ENCODE peak calls at places on chromosomes 3 and 15, in nine cellular contexts. F is esophagus squamous epithelium; P is CD8-positive, alpha-beta T cell; X is activated CD4-positive, alpha-beta T cell treated with anti-CD3 and anti-CD28 coated beads, Interleukin-2, amount 50 U/mL, for 24 hours; O is C1 segment of cervical spinal cord; J is tibial nerve; W is activated CD4-positive, alpha-beta memory T cell treated with anti-CD3 and anti-CD28 coated beads, Interleukin-2, amount 10 ng/mL, durations not matched to agents 7 days and 5 days; T is naive thymus-derived CD4-positive, alpha-beta T cell; V is fibroblast of the aortic adventitia. U is an unnamed sample.
A peak's percentile ranks its signal among the peaks of the same experiment; 100 is the strongest.

GRCh38 chr15:59294961-59295741 is 77.5 kb downstream of the MYO1E start:
- DNase-seq in X (no peak), O (no peak), F (no peak), W (no peak), V (peak; percentile 92), P (no peak), J (peak; percentile 18), T (no peak), U (no peak)

GRCh38 chr3:4686619-4687018 is 193.5 kb downstream of the ITPR1 start:
- DNase-seq in V (no peak), O (no peak), T (no peak), P (no peak), W (no peak), X (no peak), F (no peak), J (no peak), U (no peak)

GRCh38 chr3:114942773-114943172 is 204.3 kb downstream of the ZBTB20 start:
- DNase-seq in X (no peak), J (no peak), O (no peak), V (no peak), P (no peak), W (no peak), T (no peak), F (no peak), U (no peak)

GRCh38 chr3:81914254-81914653 is 152.8 kb upstream of the GBE1 start:
- DNase-seq in O (no peak), V (no peak), X (no peak), J (no peak), W (no peak), T (no peak), F (no peak), P (no peak), U (no peak)

GRCh38 chr3:63467392-63467791 is 185.1 kb upstream of the SNTN start:
- DNase-seq in T (no peak), P (no peak), J (no peak), X (no peak), V (no peak), F (no peak), O (no peak), W (no peak), U (peak; percentile 15)

GRCh38 chr15:24269166-24269571 is 406.4 kb upstream of the NPAP1 start:
- DNase-seq in T (no peak), V (no peak), F (no peak), X (no peak), P (no peak), O (no peak), J (no peak), W (no peak), U (peak; percentile 7)

GRCh38 chr3:12833226-12834161 is 7.9 kb downstream of the RPL32 start:
- DNase-seq in X (no peak), P (no peak), V (no peak), O (no peak), W (no peak), T (no peak), J (no peak), F (no peak), U (no peak)

GRCh38 chr3:108620250-108620649 is 30.7 kb downstream of the DZIP3 start:
- DNase-seq in W (no peak), X (no peak), J (no peak), P (no peak), V (peak; percentile 9), T (no peak), O (no peak), F (no peak), U (no peak)

GRCh38 chr15:35671197-35671596 is 125.2 kb upstream of the DPH6 start:
- DNase-seq in F (no peak), X (no peak), W (no peak), V (no peak), J (no peak), T (no peak), P (no peak), O (no peak), U (no peak)

GRCh38 chr3:153734777-153735551 is 386.2 kb upstream of the ARHGEF26 start:
- DNase-seq in J (no peak), O (no peak), T (no peak), F (no peak), P (no peak), W (no peak), X (no peak), V (peak; percentile 55), U (peak; percentile 73)

GRCh38 chr3:15630646-15631350 is 29.3 kb downstream of the BTD start:
- DNase-seq in J (no peak), T (no peak), P (no peak), W (no peak), V (peak; percentile 66), O (no peak), X (no peak), F (no peak), U (no peak)

GRCh38 chr3:61789861-61790260 is 228.5 kb downstream of the PTPRG start:
- DNase-seq in T (no peak), F (no peak), W (no peak), X (no peak), O (no peak), J (no peak), V (no peak), P (no peak), U (no peak)

GRCh38 chr3:13420817-13421755 is 964 bp upstream of the NUP210 start:
- DNase-seq in P (peak; percentile 76), W (peak; percentile 87), F (peak; percentile 24), J (peak; percentile 5), X (peak; percentile 49), V (no peak), T (peak; percentile 88), O (no peak), U (no peak)

GRCh38 chr3:51538115-51538458 is 432 bp upstream of the RAD54L2 start:
- DNase-seq in P (peak; percentile 9), T (no peak), W (peak; percentile 20), F (no peak), J (no peak), X (no peak), V (no peak), O (no peak), U (peak; percentile 10)

GRCh38 chr3:155391583-155391982 is 98.1 kb upstream of the STRIT1 start:
- DNase-seq in O (no peak), V (peak; percentile 96), J (peak; percentile 68), P (no peak), F (no peak), W (no peak), T (no peak), X (no peak), U (no peak)

GRCh38 chr3:45105855-45106655 is 40.1 kb downstream of the CDCP1 start:
- DNase-seq in T (peak; percentile 69), O (no peak), J (no peak), F (no peak), X (peak; percentile 22), P (peak; percentile 61), W (peak; percentile 81), V (peak; percentile 75), U (no peak)

GRCh38 chr3:145182196-145182911 is 978.6 kb downstream of the PLOD2 start:
- DNase-seq in O (no peak), V (peak; percentile 49), X (no peak), P (no peak), T (no peak), J (no peak), F (no peak), W (no peak), U (no peak)

GRCh38 chr3:118101891-118102290 is 932.8 kb downstream of the IGSF11 start:
- DNase-seq in T (no peak), V (no peak), J (no peak), P (no peak), X (no peak), O (no peak), F (no peak), W (no peak), U (no peak)

GRCh38 chr3:28637742-28638141 is 289.1 kb upstream of the AZI2 start:
- DNase-seq in J (no peak), T (no peak), O (no peak), F (no peak), X (no peak), V (no peak), W (no peak), P (no peak), U (no peak)

GRCh38 chr3:170038434-170039110 is 777 bp downstream of the GPR160 start:
- DNase-seq in T (peak; percentile 33), O (no peak), V (no peak), J (no peak), W (peak; percentile 32), F (no peak), X (peak; percentile 8), P (peak; percentile 41), U (peak; percentile 65)

GRCh38 chr15:90648137-90649070 is 68.7 kb upstream of the BLM start:
- DNase-seq in W (peak; percentile 90), V (peak; percentile 92), X (peak; percentile 37), T (peak; percentile 48), J (peak; percentile 90), O (peak; percentile 18), F (peak; percentile 19), P (peak; percentile 61), U (peak; percentile 83)

GRCh38 chr3:90069748-90070147 is 962.3 kb downstream of the EPHA3 start:
- DNase-seq in V (no peak), J (no peak), X (no peak), T (no peak), O (no peak), P (no peak), W (no peak), F (no peak), U (no peak)

GRCh38 chr15:98896802-98897732 is 110.5 kb downstream of the PGPEP1L start:
- DNase-seq in T (no peak), J (peak; percentile 25), W (no peak), F (no peak), X (no peak), P (no peak), V (peak; percentile 100), O (no peak), U (peak; percentile 86)

GRCh38 chr3:117234321-117234720 is 524.7 kb downstream of the TUSC7 start:
- DNase-seq in T (no peak), J (no peak), X (no peak), O (no peak), F (no peak), W (no peak), P (no peak), V (no peak), U (no peak)

GRCh38 chr3:169841171-169841570 is 28.5 kb upstream of the LRRC34 start:
- DNase-seq in F (no peak), P (no peak), T (no peak), O (no peak), J (no peak), V (peak; percentile 27), W (no peak), X (no peak), U (no peak)

GRCh38 chr3:13712682-13713180 is 163.8 kb downstream of the FBLN2 start:
- DNase-seq in T (no peak), J (peak; percentile 0), F (no peak), P (no peak), V (no peak), O (no peak), W (no peak), X (no peak), U (no peak)

GRCh38 chr15:38253448-38253847 is 812 bp downstream of the SPRED1 start:
- DNase-seq in P (no peak), V (peak; percentile 72), T (no peak), X (no peak), W (no peak), F (no peak), O (no peak), J (no peak), U (peak; percentile 40)

GRCh38 chr3:46400000-46400734 is 6.7 kb downstream of the CCR5AS start:
- DNase-seq in X (no peak), O (no peak), F (no peak), P (no peak), V (peak; percentile 70), T (no peak), W (no peak), J (no peak), U (peak; percentile 65)

GRCh38 chr3:145522893-145523651 is 637.9 kb downstream of the PLOD2 start:
- DNase-seq in X (no peak), V (no peak), J (no peak), O (no peak), F (no peak), T (no peak), W (no peak), P (no peak), U (peak; percentile 4)

GRCh38 chr3:49124203-49124602 is 3.6 kb upstream of the USP19 start:
- DNase-seq in P (no peak), F (no peak), X (no peak), W (no peak), T (no peak), O (no peak), V (no peak), J (no peak), U (no peak)

GRCh38 chr3:194321666-194322640 is 29.2 kb downstream of the CPN2 start:
- DNase-seq in J (no peak), W (no peak), F (no peak), O (no peak), T (no peak), V (no peak), X (no peak), P (no peak), U (no peak)

U was measured in hepatocyte.